ENCODE peak calls at places on chromosome 21, in seven cellular contexts. V, Q, C, B, P, O and L are unnamed samples.

GRCh38 chr21:36245649-36246048 is 74.3 kb upstream of the MORC3 start:
- DNase-seq in V (no peak), C (no peak), P (no peak), B (no peak), O (no peak), Q (no peak), L (no peak)

GRCh38 chr21:33198346-33199135 is 31.2 kb upstream of the IFNAR2 start:
- DNase-seq in C (peak), O (no peak), B (peak), P (no peak), V (no peak), Q (peak), L (peak)

GRCh38 chr21:32712043-32712442 is 15.8 kb downstream of the SYNJ1 start:
- DNase-seq in V (no peak), Q (no peak), C (no peak), B (no peak), O (no peak), P (no peak), L (no peak)

GRCh38 chr21:42159560-42160110 is 59.3 kb upstream of the ABCG1 start:
- DNase-seq in Q (no peak), O (no peak), V (peak), P (no peak), B (no peak), C (no peak), L (no peak)

GRCh38 chr21:33543505-33544129 is 779 bp downstream of the SON start:
- DNase-seq in P (no peak), V (peak), B (peak), O (no peak), Q (no peak), C (no peak), L (peak)

GRCh38 chr21:36751383-36751782 is 52.5 kb downstream of the SIM2 start:
- DNase-seq in B (no peak), O (no peak), C (no peak), P (no peak), V (no peak), Q (no peak), L (no peak)

GRCh38 chr21:42061866-42062542 is 9.1 kb upstream of the UMODL1 start:
- DNase-seq in C (no peak), O (no peak), V (no peak), P (no peak), Q (no peak), B (no peak), L (no peak)

GRCh38 chr21:33443174-33443573 is 36.6 kb downstream of the TMEM50B start:
- DNase-seq in V (no peak), O (no peak), Q (no peak), B (peak), P (no peak), C (no peak), L (no peak)

GRCh38 chr21:17460094-17460493 is 52.7 kb upstream of the CXADR start:
- DNase-seq in V (no peak), O (no peak), C (no peak), B (no peak), P (no peak), Q (no peak), L (no peak)

GRCh38 chr21:42527127-42527488 is 13.5 kb downstream of the SLC37A1 start:
- DNase-seq in P (no peak), V (peak), B (no peak), Q (no peak), O (no peak), C (no peak), L (no peak)

GRCh38 chr21:35212393-35213127 is 163.5 kb upstream of the RUNX1 start:
- DNase-seq in O (no peak), P (no peak), C (no peak), B (peak), V (no peak), Q (no peak), L (no peak)

GRCh38 chr21:35020446-35020845 is 28.7 kb downstream of the RUNX1 start:
- DNase-seq in V (no peak), P (no peak), Q (no peak), O (no peak), B (no peak), C (no peak), L (no peak)

GRCh38 chr21:34580181-34580700 is 34.7 kb downstream of the RCAN1 start:
- DNase-seq in P (no peak), O (no peak), Q (no peak), C (peak), B (no peak), V (no peak), L (no peak)

GRCh38 chr21:37700641-37701202 is 215.5 kb downstream of the KCNJ6 start:
- DNase-seq in O (no peak), V (no peak), C (peak), P (peak), B (no peak), Q (peak), L (no peak)

DNA sequence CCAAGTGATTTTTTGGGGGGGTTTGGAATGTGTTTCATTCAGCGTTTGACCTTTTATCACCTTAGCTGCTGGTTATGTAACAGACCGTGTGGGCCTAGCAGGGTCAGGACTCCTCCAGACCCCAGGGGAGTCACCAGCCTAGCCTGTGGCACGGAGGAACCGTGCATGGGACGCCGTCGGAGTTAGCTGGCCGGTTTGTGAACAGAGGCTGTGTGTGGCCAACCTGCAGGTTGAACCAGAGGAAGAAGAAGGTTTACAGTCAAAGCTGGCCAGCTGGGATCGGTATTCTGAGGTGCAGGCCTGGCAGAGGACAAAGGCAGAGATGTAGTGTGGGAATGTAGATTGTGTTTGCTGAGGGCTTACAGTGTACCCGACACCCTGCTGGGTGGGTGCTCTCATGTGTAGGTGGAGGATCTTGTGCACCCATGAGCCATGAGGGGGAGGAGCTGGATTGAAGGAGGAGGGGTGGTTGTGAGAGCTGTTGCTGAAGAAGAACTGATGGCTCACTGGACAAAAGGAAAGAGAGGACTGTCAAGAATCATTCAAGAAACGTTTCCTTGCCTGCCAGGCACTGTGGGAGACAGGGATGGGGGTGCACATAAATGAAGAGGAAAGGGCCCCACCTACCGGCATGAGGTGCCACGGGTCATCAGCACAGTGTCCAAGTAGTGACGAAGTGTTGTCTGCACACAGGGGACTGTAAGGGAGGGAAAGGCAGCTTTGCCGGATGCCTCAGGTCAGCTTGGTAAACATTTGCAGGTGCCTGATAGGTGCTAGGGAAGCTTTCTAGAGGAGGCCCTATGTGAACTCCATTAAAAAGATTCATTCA is 40.0 kb upstream of the PWP2 start:
- DNase-seq in B (no peak), P (no peak), O (no peak), Q (no peak), V (no peak), C (no peak), L (no peak)
- TF ChIP-seq CTCF in B (no peak), P (peak), O (no peak), Q (no peak), V (no peak), C (no peak), L (no peak)

GRCh38 chr21:31675332-31675731 is 15.8 kb downstream of the SOD1 start:
- DNase-seq in P (no peak), V (no peak), B (no peak), C (no peak), Q (no peak), O (no peak), L (no peak)
- TF ChIP-seq CTCF in P (no peak), V (no peak), B (no peak), C (no peak), Q (no peak), O (no peak), L (no peak)

GRCh38 chr21:25361765-25362164 is 245.5 kb downstream of the MRPL39 start:
- DNase-seq in C (no peak), O (no peak), B (no peak), Q (no peak), P (no peak), V (no peak), L (no peak)

GRCh38 chr21:25359724-25360123 is 247.6 kb downstream of the MRPL39 start:
- DNase-seq in B (no peak), C (no peak), V (no peak), O (no peak), P (no peak), Q (no peak), L (no peak)

GRCh38 chr21:25362375-25363267 is 244.7 kb downstream of the MRPL39 start:
- DNase-seq in B (no peak), V (no peak), O (no peak), C (no peak), Q (no peak), P (no peak), L (no peak)

GRCh38 chr21:25361097-25361496 is 246.2 kb downstream of the MRPL39 start:
- DNase-seq in P (no peak), Q (no peak), B (no peak), O (no peak), V (no peak), C (no peak), L (no peak)

DNA sequence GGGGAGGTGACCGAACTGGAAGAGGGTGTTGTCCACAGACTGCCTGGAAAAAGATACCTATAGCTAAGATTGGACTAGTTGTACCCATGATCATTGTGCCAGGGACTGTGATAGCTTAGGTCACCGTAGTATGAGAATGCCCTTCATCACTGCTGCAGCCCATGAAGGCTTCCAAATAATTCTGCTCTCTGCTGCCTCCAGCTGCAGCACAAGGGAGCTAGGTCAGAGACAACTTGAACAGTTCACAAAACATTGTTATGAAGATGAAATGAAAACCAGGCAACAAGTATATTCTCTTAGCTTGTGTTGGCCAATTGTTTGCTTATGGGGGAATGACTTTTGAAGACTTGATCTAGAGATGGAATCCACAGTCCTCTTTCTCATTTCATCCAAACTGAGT is 246.7 kb downstream of the MRPL39 start:
- DNase-seq in B (no peak), Q (no peak), C (no peak), O (no peak), P (no peak), V (no peak), L (no peak)
- TF ChIP-seq CTCF in B (no peak), Q (peak), C (peak), O (no peak), P (peak), V (no peak), L (no peak)

GRCh38 chr21:15823486-15824150 is 93.8 kb downstream of the USP25 start:
- DNase-seq in O (no peak), P (no peak), Q (no peak), B (no peak), V (no peak), C (no peak), L (no peak)
- TF ChIP-seq CTCF in O (no peak), P (no peak), Q (no peak), B (no peak), V (no peak), C (no peak), L (no peak)

GRCh38 chr21:45963225-45963555 is 18.4 kb upstream of the COL6A1 start:
- DNase-seq in C (peak), P (no peak), Q (no peak), B (no peak), O (peak), V (no peak), L (no peak)
- TF ChIP-seq CTCF in C (no peak), P (no peak), Q (no peak), B (no peak), O (no peak), V (no peak), L (no peak)

GRCh38 chr21:26782349-26782748 is 62.9 kb downstream of the ADAMTS1 start:
- DNase-seq in P (no peak), C (no peak), B (no peak), V (no peak), Q (no peak), O (no peak), L (no peak)
- TF ChIP-seq CTCF in P (no peak), C (no peak), B (no peak), V (no peak), Q (no peak), O (no peak), L (no peak)

GRCh38 chr21:29095203-29095602 is 21.8 kb upstream of the CCT8 start:
- DNase-seq in V (no peak), Q (no peak), O (no peak), C (no peak), P (no peak), B (no peak), L (no peak)

GRCh38 chr21:29091032-29091431 is 17.6 kb upstream of the CCT8 start:
- DNase-seq in Q (no peak), B (no peak), P (no peak), O (no peak), V (no peak), C (peak), L (no peak)

GRCh38 chr21:29096619-29097018 is 23.2 kb upstream of the CCT8 start:
- DNase-seq in O (no peak), V (no peak), Q (no peak), B (no peak), C (no peak), P (no peak), L (no peak)

GRCh38 chr21:29098156-29098555 is 24.7 kb upstream of the CCT8 start:
- DNase-seq in C (no peak), Q (no peak), O (no peak), P (no peak), V (no peak), B (no peak), L (no peak)

DNA sequence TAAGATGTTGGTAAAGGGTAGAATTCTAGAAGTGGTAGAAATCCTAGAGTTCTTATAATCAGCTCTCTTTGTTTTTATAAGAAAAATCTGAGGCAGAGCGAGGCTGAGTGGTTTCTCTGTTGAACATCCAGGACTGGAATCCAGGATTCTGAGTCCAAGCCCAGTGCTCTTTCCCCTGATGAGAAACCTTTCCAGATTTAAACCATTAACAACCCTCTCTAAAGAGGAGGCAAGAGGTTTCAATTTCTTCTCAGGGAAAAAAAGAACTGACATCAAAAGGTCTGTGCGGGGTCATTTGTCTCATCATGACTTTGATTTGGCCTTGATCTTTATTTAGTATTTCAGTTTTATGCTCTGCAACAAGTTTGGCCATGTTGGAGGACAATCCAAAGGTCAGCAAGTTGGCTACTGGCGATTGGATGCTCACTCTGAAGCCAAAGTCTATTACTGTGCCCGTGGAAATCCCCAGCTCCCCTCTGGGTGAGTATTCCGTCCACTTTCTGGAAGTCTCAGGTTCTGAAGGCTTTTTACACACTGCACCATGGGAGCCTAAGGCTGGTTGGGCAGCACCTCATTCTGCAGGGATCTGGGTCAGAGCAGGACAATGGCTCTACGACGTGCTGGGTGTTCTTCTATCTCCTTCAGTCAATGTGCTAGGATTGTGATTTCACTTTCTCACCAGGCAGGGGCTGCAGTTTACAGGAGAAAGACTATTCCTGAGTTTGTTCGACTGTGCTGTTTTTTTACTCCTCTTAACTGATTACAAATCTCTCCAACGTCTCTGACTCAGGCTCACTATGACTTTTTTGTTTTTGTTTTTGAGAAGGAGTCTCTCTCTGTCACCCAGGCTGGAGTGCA is 18.9 kb upstream of the CCT8 start:
- DNase-seq in V (no peak), Q (no peak), P (no peak), C (peak), O (no peak), B (no peak), L (no peak)
- TF ChIP-seq CTCF in V (no peak), Q (no peak), P (no peak), C (no peak), O (no peak), B (no peak), L (no peak)

GRCh38 chr21:45407629-45408247 is 2.8 kb downstream of the COL18A1 start:
- DNase-seq in C (no peak), Q (no peak), B (no peak), V (no peak), O (no peak), P (no peak), L (no peak)
- TF ChIP-seq CTCF in C (no peak), Q (no peak), B (no peak), V (no peak), O (no peak), P (no peak), L (no peak)